ENCODE peak calls at places on chromosome 3, in six cellular contexts. One of them, this sample, is unnamed.

GRCh38 chr3:115386347-115386746 is 237.0 kb upstream of the GAP43 start:
- DNase-seq in GM03348: no peak
- DNase-seq in sigmoid colon: no peak
- DNase-seq in thyroid gland: no peak
- DNase-seq in ACHN: no peak
- DNase-seq in iPS-NIHi11: no peak
- DNase-seq in this sample: no peak

GRCh38 chr3:111069974-111070751 is 1.5 kb upstream of the NECTIN3 start:
- DNase-seq in sigmoid colon: no peak
- DNase-seq in GM03348: peak; percentile 36
- DNase-seq in thyroid gland: peak; percentile 40
- DNase-seq in ACHN: no peak
- DNase-seq in iPS-NIHi11: peak; percentile 21
- DNase-seq in this sample: peak; percentile 40

GRCh38 chr3:59920801-59921200 is 871.0 kb upstream of the CFAP20DC start:
- DNase-seq in GM03348: no peak
- DNase-seq in sigmoid colon: no peak
- DNase-seq in thyroid gland: peak; percentile 24
- DNase-seq in iPS-NIHi11: no peak
- DNase-seq in ACHN: no peak
- DNase-seq in this sample: no peak

GRCh38 chr3:45832691-45833090 is 9.2 kb downstream of the LZTFL1 start:
- DNase-seq in GM03348: no peak
- DNase-seq in thyroid gland: no peak
- DNase-seq in iPS-NIHi11: peak; percentile 30
- DNase-seq in ACHN: peak; percentile 27
- DNase-seq in sigmoid colon: no peak
- DNase-seq in this sample: peak; percentile 34

GRCh38 chr3:182544542-182544941 is 248.8 kb upstream of the ATP11B start:
- DNase-seq in iPS-NIHi11: no peak
- DNase-seq in ACHN: no peak
- DNase-seq in thyroid gland: no peak
- DNase-seq in sigmoid colon: no peak
- DNase-seq in GM03348: no peak
- DNase-seq in this sample: no peak

GRCh38 chr3:87132801-87133200 is 94.3 kb upstream of the CHMP2B start:
- DNase-seq in thyroid gland: no peak
- DNase-seq in iPS-NIHi11: no peak
- DNase-seq in sigmoid colon: no peak
- DNase-seq in ACHN: no peak
- DNase-seq in GM03348: no peak
- DNase-seq in this sample: no peak

GRCh38 chr3:33218446-33219174 is at the start of gene SUSD5:
- DNase-seq in thyroid gland: peak; percentile 45
- DNase-seq in ACHN: peak; percentile 22
- DNase-seq in iPS-NIHi11: peak; percentile 80
- DNase-seq in sigmoid colon: no peak
- DNase-seq in GM03348: peak; percentile 28
- DNase-seq in this sample: peak; percentile 38

GRCh38 chr3:63228677-63229076 is 49.4 kb upstream of the SYNPR start:
- DNase-seq in thyroid gland: peak; percentile 7
- DNase-seq in ACHN: peak; percentile 46
- DNase-seq in iPS-NIHi11: peak; percentile 48
- DNase-seq in sigmoid colon: no peak
- DNase-seq in GM03348: peak; percentile 56
- DNase-seq in this sample: peak; percentile 58

GRCh38 chr3:195802261-195802701 is 9.4 kb downstream of the MUC4 start:
- DNase-seq in iPS-NIHi11: no peak
- DNase-seq in GM03348: no peak
- DNase-seq in sigmoid colon: peak; percentile 52
- DNase-seq in thyroid gland: no peak
- DNase-seq in ACHN: no peak
- DNase-seq in this sample: no peak

GRCh38 chr3:197183582-197183981 is 114.8 kb downstream of the DLG1 start:
- DNase-seq in GM03348: no peak
- DNase-seq in sigmoid colon: no peak
- DNase-seq in iPS-NIHi11: no peak
- DNase-seq in thyroid gland: no peak
- DNase-seq in ACHN: no peak
- DNase-seq in this sample: no peak

GRCh38 chr3:150183619-150184425 is 213.1 kb upstream of the PFN2 start:
- DNase-seq in iPS-NIHi11: peak; percentile 73
- DNase-seq in ACHN: peak; percentile 72
- DNase-seq in sigmoid colon: peak; percentile 84
- DNase-seq in GM03348: peak; percentile 83
- DNase-seq in thyroid gland: peak; percentile 77
- DNase-seq in this sample: peak; percentile 87

GRCh38 chr3:129688310-129688895 is 81.9 kb upstream of the PLXND1 start:
- DNase-seq in thyroid gland: peak; percentile 82
- DNase-seq in ACHN: peak; percentile 63
- DNase-seq in GM03348: peak; percentile 40
- DNase-seq in sigmoid colon: peak; percentile 88
- DNase-seq in iPS-NIHi11: peak; percentile 47
- DNase-seq in this sample: peak; percentile 88

GRCh38 chr3:46463868-46464241 is 850 bp downstream of the LTF start:
- DNase-seq in GM03348: no peak
- DNase-seq in sigmoid colon: no peak
- DNase-seq in iPS-NIHi11: no peak
- DNase-seq in ACHN: no peak
- DNase-seq in thyroid gland: no peak
- DNase-seq in this sample: no peak

GRCh38 chr3:48400824-48401433 is 28.9 kb downstream of the FBXW12 start:
- DNase-seq in thyroid gland: peak; percentile 80
- DNase-seq in sigmoid colon: peak; percentile 85
- DNase-seq in GM03348: peak; percentile 78
- DNase-seq in ACHN: peak; percentile 60
- DNase-seq in iPS-NIHi11: peak; percentile 88
- DNase-seq in this sample: peak; percentile 72

GRCh38 chr3:183161552-183162345 is 785 bp downstream of the LAMP3 start:
- DNase-seq in ACHN: no peak
- DNase-seq in GM03348: no peak
- DNase-seq in sigmoid colon: no peak
- DNase-seq in iPS-NIHi11: peak; percentile 67
- DNase-seq in thyroid gland: peak; percentile 38
- DNase-seq in this sample: peak; percentile 44

GRCh38 chr3:169604118-169604517 is 59.4 kb downstream of the MECOM start:
- DNase-seq in GM03348: no peak
- DNase-seq in ACHN: no peak
- DNase-seq in thyroid gland: no peak
- DNase-seq in sigmoid colon: no peak
- DNase-seq in iPS-NIHi11: no peak
- DNase-seq in this sample: no peak

GRCh38 chr3:119177321-119177720 is 3.9 kb downstream of the UPK1B start:
- DNase-seq in GM03348: no peak
- DNase-seq in sigmoid colon: no peak
- DNase-seq in ACHN: no peak
- DNase-seq in iPS-NIHi11: no peak
- DNase-seq in thyroid gland: no peak
- DNase-seq in this sample: no peak

GRCh38 chr3:156820687-156821070 is 5.5 kb upstream of the LEKR1 start:
- DNase-seq in ACHN: no peak
- DNase-seq in thyroid gland: no peak
- DNase-seq in sigmoid colon: no peak
- DNase-seq in iPS-NIHi11: no peak
- DNase-seq in GM03348: no peak
- DNase-seq in this sample: no peak

GRCh38 chr3:23271876-23272741 is 69.0 kb downstream of the UBE2E2 start:
- DNase-seq in thyroid gland: no peak
- DNase-seq in ACHN: no peak
- DNase-seq in sigmoid colon: no peak
- DNase-seq in GM03348: no peak
- DNase-seq in iPS-NIHi11: no peak
- DNase-seq in this sample: no peak

GRCh38 chr3:57144952-57145351 is 20.2 kb downstream of the IL17RD start:
- DNase-seq in GM03348: no peak
- DNase-seq in ACHN: no peak
- DNase-seq in thyroid gland: no peak
- DNase-seq in iPS-NIHi11: no peak
- DNase-seq in sigmoid colon: no peak
- DNase-seq in this sample: no peak

GRCh38 chr3:192700885-192701284 is 26.5 kb downstream of the FGF12 start:
- DNase-seq in ACHN: no peak
- DNase-seq in sigmoid colon: no peak
- DNase-seq in iPS-NIHi11: no peak
- DNase-seq in thyroid gland: no peak
- DNase-seq in GM03348: no peak
- DNase-seq in this sample: no peak

GRCh38 chr3:11498646-11499045 is 145.1 kb downstream of the VGLL4 start:
- DNase-seq in iPS-NIHi11: peak; percentile 27
- DNase-seq in ACHN: peak; percentile 71
- DNase-seq in GM03348: peak; percentile 52
- DNase-seq in sigmoid colon: peak; percentile 77
- DNase-seq in thyroid gland: peak; percentile 89
- DNase-seq in this sample: peak; percentile 31

GRCh38 chr3:110955301-110955880 is 116.2 kb upstream of the NECTIN3 start:
- DNase-seq in ACHN: no peak
- DNase-seq in thyroid gland: no peak
- DNase-seq in sigmoid colon: no peak
- DNase-seq in GM03348: peak; percentile 12
- DNase-seq in iPS-NIHi11: no peak
- DNase-seq in this sample: no peak

GRCh38 chr3:10594915-10595314 is 89.5 kb upstream of the ATP2B2 start:
- DNase-seq in GM03348: peak; percentile 69
- DNase-seq in ACHN: peak; percentile 65
- DNase-seq in sigmoid colon: no peak
- DNase-seq in thyroid gland: peak; percentile 66
- DNase-seq in iPS-NIHi11: peak; percentile 97
- DNase-seq in this sample: peak; percentile 81

GRCh38 chr3:69326821-69327433 is 59.0 kb downstream of the FRMD4B start:
- DNase-seq in iPS-NIHi11: no peak
- DNase-seq in thyroid gland: no peak
- DNase-seq in GM03348: no peak
- DNase-seq in ACHN: no peak
- DNase-seq in sigmoid colon: no peak
- DNase-seq in this sample: no peak